ENCODE peak calls at places on chromosomes 6 and 20, in four cellular contexts. S is naive thymus-derived CD4-positive, alpha-beta T cell; E is breast epithelium; J is mammary epithelial cell. Z is an unnamed sample. For H3K4me1, the result is how much of the 10 kb centered on the place peaks cover.

GRCh38 chr6:167341665-167342655 is 17.1 kb downstream of the TTLL2 start:
- DNase-seq in S (no peak), E (no peak), J (no peak), Z (no peak)

GRCh38 chr6:112251170-112251945 is 3.0 kb downstream of the LAMA4 start:
- DNase-seq in S (no peak), E (peak), J (no peak), Z (peak)

GRCh38 chr6:102438181-102438580 is 1044.7 kb downstream of the GRIK2 start:
- DNase-seq in S (no peak), E (no peak), J (no peak), Z (no peak)

GRCh38 chr20:542777-543368 is 717 bp downstream of the CSNK2A1 start:
- DNase-seq in S (no peak), E (no peak), J (no peak), Z (peak)

GRCh38 chr6:26336355-26337198 is 28.4 kb upstream of the BTN3A2 start:
- DNase-seq in S (no peak), E (no peak), J (peak), Z (peak)

GRCh38 chr6:151958332-151958731 is 150.8 kb downstream of the ESR1 start:
- DNase-seq in S (no peak), E (no peak), J (peak), Z (peak)

GRCh38 chr6:40882321-40882720 is 156.7 kb downstream of the UNC5CL start:
- DNase-seq in S (no peak), E (no peak), J (no peak), Z (no peak)

GRCh38 chr6:170084166-170084730 is 206.6 kb downstream of the DLL1 start:
- DNase-seq in S (no peak), E (no peak), J (no peak), Z (no peak)

GRCh38 chr20:60126975-60127374 is 168.8 kb downstream of the CDH26 start:
- DNase-seq in S (no peak), E (no peak), J (no peak), Z (no peak)

GRCh38 chr20:62795023-62795761 is 1.1 kb upstream of the MRGBP start:
- DNase-seq in S (peak), E (no peak), J (peak), Z (peak)

GRCh38 chr6:91166271-91166670 is 579.4 kb upstream of the MAP3K7 start:
- DNase-seq in S (no peak), E (no peak), J (peak), Z (peak)

DNA sequence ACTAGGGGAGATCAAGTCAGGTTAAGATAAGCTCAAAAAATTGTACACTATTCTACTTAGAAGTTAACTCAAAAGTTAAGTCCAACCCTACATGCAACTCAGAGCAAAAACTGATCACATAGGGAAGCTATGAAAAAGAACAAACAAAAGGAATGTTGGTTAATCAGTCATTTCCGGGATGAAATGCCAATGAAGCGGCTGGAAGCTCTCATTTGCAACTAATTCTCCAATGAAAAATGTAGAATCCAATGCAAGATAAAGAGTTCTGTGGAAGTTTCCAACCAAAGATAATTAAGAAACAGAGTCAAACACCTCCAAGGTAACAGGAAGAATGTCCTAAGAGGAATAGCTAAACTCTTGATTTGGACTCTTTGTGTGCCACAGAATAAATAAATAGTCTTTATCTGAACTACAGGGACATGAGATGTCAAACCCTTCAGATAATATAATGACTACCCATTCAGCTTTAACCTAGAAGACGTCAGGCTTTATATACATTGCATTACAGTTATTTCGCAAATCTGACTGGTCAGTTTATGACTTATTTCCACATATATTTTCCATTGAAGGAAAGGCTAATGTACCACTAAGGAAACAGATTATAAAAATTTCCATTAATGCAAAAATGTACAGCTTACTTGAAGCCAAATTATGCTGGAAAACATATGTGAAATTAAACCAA is 48.0 kb upstream of the DST start:
- DNase-seq in S (no peak), E (no peak), J (peak), Z (peak)
- H3K27ac ChIP-seq in S (no peak), E (peak), J (no peak), Z (peak)

DNA sequence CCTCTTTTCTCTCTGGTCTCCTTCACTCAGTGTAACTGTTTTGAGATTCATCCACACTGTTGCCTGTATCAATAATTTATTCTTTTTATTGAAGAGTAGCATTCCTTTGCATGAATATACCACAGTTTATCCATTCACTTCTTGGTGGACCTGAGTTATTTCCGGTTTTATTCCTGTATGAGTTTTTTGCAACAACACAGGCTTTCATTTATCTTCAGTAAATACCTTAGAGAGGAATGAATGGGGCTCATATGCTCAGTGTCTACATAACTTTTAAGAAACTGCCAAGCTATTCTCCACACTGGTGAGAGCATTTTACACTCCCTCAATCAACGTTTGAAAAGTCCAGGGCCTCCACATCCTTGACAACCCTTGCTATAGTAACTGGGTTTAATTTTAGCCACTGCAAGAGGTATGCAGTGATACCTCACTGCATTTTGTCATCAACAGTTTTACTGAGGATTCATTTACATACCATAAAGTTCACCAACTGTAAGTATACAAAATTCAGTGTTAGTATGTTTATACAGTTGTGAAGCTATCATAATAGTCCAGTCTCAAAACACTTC is 154.6 kb downstream of the PDE10A start:
- DNase-seq in S (no peak), E (no peak), J (no peak), Z (no peak)
- H3K4me1 ChIP-seq in S (under half), E (under half), J (under half), Z (under half)

GRCh38 chr20:35312348-35312747 is 20.1 kb upstream of the FAM83C start:
- DNase-seq in S (no peak), E (no peak), J (peak), Z (peak)

GRCh38 chr20:35314460-35315198 is 22.4 kb upstream of the FAM83C start:
- DNase-seq in S (no peak), E (no peak), J (no peak), Z (no peak)

GRCh38 chr20:35311409-35311808 is 19.2 kb upstream of the FAM83C start:
- DNase-seq in S (no peak), E (no peak), J (peak), Z (peak)

GRCh38 chr20:35315199-35316020 is 23.2 kb upstream of the FAM83C start:
- DNase-seq in S (no peak), E (no peak), J (no peak), Z (peak)

DNA sequence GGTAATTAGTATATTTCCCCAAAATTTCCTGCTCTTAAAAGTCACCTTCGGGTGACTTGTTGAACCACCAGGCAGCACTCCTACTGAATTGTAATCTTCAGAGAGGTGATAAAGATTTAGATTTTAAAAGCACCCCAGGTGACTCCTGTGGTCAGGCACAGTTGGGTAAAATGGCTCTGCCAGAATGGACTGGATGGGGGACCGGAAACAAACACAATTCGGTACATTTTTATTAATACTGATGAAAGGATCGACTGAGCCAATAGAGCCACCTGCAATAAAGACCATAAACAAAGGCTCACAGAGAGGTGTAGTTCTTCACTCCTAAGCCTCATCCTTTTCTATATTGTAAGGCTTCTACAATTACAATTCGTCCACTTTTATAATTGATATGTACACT is 19.6 kb upstream of the FAM83C start:
- DNase-seq in S (no peak), E (no peak), J (no peak), Z (no peak)
- H3K27ac ChIP-seq in S (no peak), E (no peak), J (peak), Z (peak)

DNA sequence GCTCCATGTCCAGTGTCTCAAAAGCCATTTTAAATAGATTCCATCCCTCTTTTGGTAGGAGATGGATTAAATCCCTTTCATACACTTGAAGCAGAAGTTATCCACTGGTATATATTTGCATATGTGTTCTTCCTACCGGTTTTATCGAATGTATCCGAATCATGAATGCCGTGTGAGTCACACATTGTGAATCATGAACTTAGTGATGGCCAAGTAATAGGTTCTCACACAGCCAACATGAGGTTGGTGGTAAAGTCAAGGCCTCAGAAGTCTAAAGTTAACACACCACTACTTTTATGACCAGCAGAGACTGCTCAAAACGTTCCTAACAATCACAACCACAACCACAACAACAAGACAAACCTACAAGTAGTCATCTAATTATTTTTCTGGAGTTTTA is 345.5 kb downstream of the THBS2 start:
- DNase-seq in S (no peak), E (no peak), J (peak), Z (peak)
- H3K4me1 ChIP-seq in S (under half), E (under half), J (under half), Z (under half)